ENCODE peak calls at places on chromosomes 6 and 20, in four cellular contexts. A is IMR-90, F is cardiac muscle cell, Z is fibroblast of the aortic adventitia. Y is an unnamed sample.
A peak's percentile ranks its signal among the peaks of the same experiment; 100 is the strongest.

GRCh38 chr20:45059022-45059728 is 41.8 kb downstream of the KCNS1 start:
- DNase-seq in Z (peak; percentile 64), F (no peak), A (peak; percentile 51), Y (no peak)

GRCh38 chr6:110646951-110647910 is 168.0 kb downstream of the CDK19 start:
- DNase-seq in A (no peak), F (no peak), Z (no peak), Y (no peak)

GRCh38 chr20:40770564-40771307 is 81.7 kb upstream of the MAFB start:
- DNase-seq in A (no peak), Z (no peak), F (no peak), Y (no peak)

GRCh38 chr6:15184441-15184861 is 61.4 kb upstream of the JARID2 start:
- DNase-seq in F (no peak), Z (no peak), A (no peak), Y (no peak)

GRCh38 chr20:34703573-34704176 is 469 bp upstream of the TP53INP2 start:
- DNase-seq in F (peak; percentile 28), A (peak; percentile 37), Z (peak; percentile 32), Y (peak; percentile 7)

GRCh38 chr6:72757926-72758325 is 136.1 kb downstream of the KCNQ5 start:
- DNase-seq in A (no peak), Z (no peak), F (no peak), Y (no peak)

GRCh38 chr6:35742842-35743241 is 6.0 kb downstream of the ARMC12 start:
- DNase-seq in F (no peak), Z (no peak), A (no peak), Y (no peak)

GRCh38 chr6:658244-658643 is 1.3 kb upstream of the HUS1B start:
- DNase-seq in F (peak; percentile 11), A (peak; percentile 88), Z (peak; percentile 93), Y (peak; percentile 61)

GRCh38 chr6:5190467-5190866 is 70.3 kb downstream of the LYRM4 start:
- DNase-seq in Z (peak; percentile 99), A (peak; percentile 98), F (no peak), Y (peak; percentile 96)

GRCh38 chr20:50260480-50261221 is 70.0 kb downstream of the CEBPB start:
- DNase-seq in F (no peak), A (no peak), Z (no peak), Y (no peak)

GRCh38 chr6:37396571-37397185 is 36.3 kb upstream of the CMTR1 start:
- DNase-seq in Z (peak; percentile 84), F (no peak), A (no peak), Y (peak; percentile 91)

GRCh38 chr6:74872754-74873446 is 333.0 kb downstream of the COL12A1 start:
- DNase-seq in A (no peak), F (no peak), Z (no peak), Y (no peak)

GRCh38 chr6:74519172-74519571 is 686.7 kb downstream of the COL12A1 start:
- DNase-seq in A (peak; percentile 81), Z (peak; percentile 59), F (no peak), Y (peak; percentile 71)

GRCh38 chr6:166656269-166657206 is 29.5 kb upstream of the RPS6KA2 start:
- DNase-seq in Z (no peak), A (peak; percentile 58), F (no peak), Y (peak; percentile 45)

GRCh38 chr20:22438926-22439325 is 145.4 kb downstream of the FOXA2 start:
- DNase-seq in A (no peak), F (no peak), Z (no peak), Y (no peak)

GRCh38 chr20:55513966-55514365 is 491.4 kb downstream of the CBLN4 start:
- DNase-seq in Z (no peak), A (no peak), F (no peak), Y (no peak)

GRCh38 chr20:25076731-25077609 is 5.0 kb downstream of the VSX1 start:
- DNase-seq in A (peak; percentile 1), Z (no peak), F (no peak), Y (peak; percentile 36)

GRCh38 chr20:43914697-43915208 is at the start of gene TOX2:
- DNase-seq in Z (peak; percentile 29), A (no peak), F (peak; percentile 80), Y (peak; percentile 51)

GRCh38 chr20:3687655-3688054 is 5.8 kb upstream of the ADAM33 start:
- DNase-seq in Z (peak; percentile 80), A (peak; percentile 63), F (no peak), Y (peak; percentile 79)

GRCh38 chr6:39357998-39358686 is 35.6 kb upstream of the KCNK16 start:
- DNase-seq in A (peak; percentile 59), Z (peak; percentile 24), F (peak; percentile 82), Y (peak; percentile 73)

GRCh38 chr6:150273457-150274309 is 95.1 kb upstream of the IYD start:
- DNase-seq in A (no peak), F (no peak), Z (no peak), Y (no peak)

GRCh38 chr6:81561071-81561564 is 191.4 kb downstream of the TENT5A start:
- DNase-seq in Z (peak; percentile 32), F (no peak), A (peak; percentile 23), Y (no peak)

GRCh38 chr6:153074761-153075160 is 56.3 kb downstream of the RGS17 start:
- DNase-seq in F (no peak), Z (peak; percentile 70), A (no peak), Y (peak; percentile 29)

GRCh38 chr6:25340854-25341552 is 61.8 kb downstream of the CARMIL1 start:
- DNase-seq in Z (no peak), A (no peak), F (no peak), Y (no peak)

GRCh38 chr20:64116016-64116415 is 8.7 kb upstream of the NPBWR2 start:
- DNase-seq in Z (no peak), F (no peak), A (no peak), Y (no peak)

GRCh38 chr20:34415079-34415478 is 52.0 kb downstream of the ITCH start:
- DNase-seq in Z (no peak), A (no peak), F (no peak), Y (no peak)

GRCh38 chr6:87815449-87815848 is 113.4 kb upstream of the AKIRIN2 start:
- DNase-seq in A (no peak), Z (no peak), F (no peak), Y (no peak)

GRCh38 chr6:41073203-41073967 is 611 bp downstream of the NFYA start:
- DNase-seq in F (peak; percentile 93), A (peak; percentile 69), Z (no peak), Y (peak; percentile 65)
- TF ChIP-seq CTCF in F (peak; percentile 34), A (peak; percentile 60), Z (peak; percentile 28), Y (peak; percentile 18)

GRCh38 chr20:51906049-51906448 is 103.7 kb upstream of the SALL4 start:
- DNase-seq in A (no peak), Z (no peak), F (no peak), Y (no peak)

GRCh38 chr20:51906694-51907093 is 104.4 kb upstream of the SALL4 start:
- DNase-seq in A (no peak), Z (no peak), F (no peak), Y (no peak)

GRCh38 chr20:51916244-51916643 is 113.9 kb upstream of the SALL4 start:
- DNase-seq in A (no peak), F (no peak), Z (no peak), Y (no peak)

GRCh38 chr20:51914758-51915157 is 112.4 kb upstream of the SALL4 start:
- DNase-seq in A (no peak), Z (no peak), F (no peak), Y (no peak)

GRCh38 chr20:51910202-51911050 is 108.1 kb upstream of the SALL4 start:
- DNase-seq in F (peak; percentile 42), A (peak; percentile 17), Z (no peak), Y (peak; percentile 20)
- H3K4me3 ChIP-seq in F (no peak overlapping the region), A (no peak overlapping the region), Z (no peak overlapping the region), Y (no peak overlapping the region)

GRCh38 chr20:671252-672030 is 4.2 kb downstream of the SCRT2 start:
- DNase-seq in F (no peak), Z (no peak), A (no peak), Y (no peak)
- TF ChIP-seq CTCF in F (no peak), Z (no peak), A (no peak), Y (no peak)

GRCh38 chr6:50846109-50846859 is 27.6 kb downstream of the TFAP2B start:
- DNase-seq in Z (no peak), F (no peak), A (no peak), Y (no peak)
- H3K4me3 ChIP-seq in Z (no peak overlapping the region), F (no peak overlapping the region), A (no peak overlapping the region), Y (no peak overlapping the region)

GRCh38 chr6:149200282-149200936 is 117.1 kb upstream of the TAB2 start:
- DNase-seq in F (no peak), A (no peak), Z (no peak), Y (no peak)

GRCh38 chr6:149196091-149196490 is 121.4 kb upstream of the TAB2 start:
- DNase-seq in Z (no peak), F (peak; percentile 58), A (no peak), Y (no peak)

GRCh38 chr6:149198265-149198664 is 119.2 kb upstream of the TAB2 start:
- DNase-seq in A (no peak), Z (no peak), F (no peak), Y (no peak)

GRCh38 chr6:149194815-149195558 is 122.5 kb upstream of the TAB2 start:
- DNase-seq in Z (no peak), F (peak; percentile 76), A (no peak), Y (no peak)

GRCh38 chr6:149197482-149197881 is 120.0 kb upstream of the TAB2 start:
- DNase-seq in Z (no peak), A (no peak), F (no peak), Y (no peak)
- TF ChIP-seq CTCF in Z (no peak), A (no peak), F (no peak), Y (no peak)

DNA sequence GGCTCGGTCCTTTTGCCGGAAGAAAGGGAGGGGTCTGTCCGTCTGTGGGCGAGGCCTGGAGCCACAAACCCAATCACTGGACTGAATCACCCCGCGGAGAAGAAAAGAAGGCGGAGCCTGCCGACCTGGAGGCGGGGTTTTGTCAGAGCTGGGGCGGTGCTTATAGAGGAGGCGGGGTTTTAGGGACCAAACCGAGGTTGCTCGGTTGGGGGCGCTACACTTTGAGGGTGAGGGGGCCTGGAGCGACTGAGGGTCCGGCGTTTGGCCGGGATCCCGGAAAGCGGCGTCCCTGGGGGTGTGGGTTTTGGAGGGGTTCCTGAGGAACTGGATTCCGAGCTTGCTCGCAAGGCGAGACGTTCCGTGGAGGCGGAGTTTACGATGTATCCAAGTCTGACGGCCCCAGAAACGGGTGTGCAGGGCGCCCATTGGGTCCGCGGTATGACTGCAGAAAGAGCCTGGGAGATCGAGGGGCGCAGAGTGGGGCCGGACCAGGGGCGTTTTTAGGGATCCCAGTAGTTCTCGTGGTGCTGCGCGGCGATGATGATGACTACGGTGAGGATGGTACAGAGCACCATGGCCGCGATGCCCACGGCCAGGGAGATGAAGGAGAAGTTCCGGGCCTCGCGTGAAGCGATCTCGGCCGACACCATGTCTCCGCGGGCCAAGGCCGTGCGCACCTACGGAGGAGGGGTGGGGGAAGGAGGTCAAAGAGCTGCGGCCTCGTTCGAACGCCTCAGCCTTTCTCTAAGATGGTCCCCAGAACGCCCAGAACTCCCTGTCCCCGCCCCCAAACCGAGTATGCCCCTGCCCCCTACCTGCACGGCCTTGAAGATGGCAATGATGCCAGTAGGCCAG is 2.8 kb downstream of the PRRT1 start:
- DNase-seq in F (no peak), A (no peak), Z (no peak), Y (no peak)
- H3K4me3 ChIP-seq in F (no peak overlapping the region), A (no peak overlapping the region), Z (no peak overlapping the region), Y (no peak overlapping the region)

Y was measured in AG10803.